ENCODE peak calls at places on chromosome 5, in five cellular contexts. E, J, I, U and K are unnamed samples.
A peak's percentile ranks its signal among the peaks of the same experiment; 100 is the strongest.

GRCh38 chr5:57177479-57178156 is 3.8 kb downstream of the GPBP1 start:
- DNase-seq in E (no peak), J (no peak), I (no peak), U (no peak), K (no peak)

GRCh38 chr5:10674582-10674981 is 86.5 kb downstream of the DAP start:
- DNase-seq in E (no peak), J (no peak), I (no peak), U (no peak), K (no peak)

GRCh38 chr5:135058326-135058725 is 24.3 kb upstream of the PITX1 start:
- DNase-seq in E (no peak), J (no peak), I (no peak), U (no peak), K (no peak)

GRCh38 chr5:176775409-176775808 is 35.0 kb upstream of the UNC5A start:
- DNase-seq in E (no peak), J (no peak), I (no peak), U (no peak), K (no peak)

GRCh38 chr5:14489643-14490042 is 91.9 kb upstream of the OTULINL start:
- DNase-seq in E (no peak), J (no peak), I (no peak), U (no peak), K (no peak)

GRCh38 chr5:19240150-19240549 is 747.9 kb downstream of the CDH18 start:
- DNase-seq in E (peak; percentile 41), J (no peak), I (no peak), U (no peak), K (no peak)

GRCh38 chr5:15501057-15501791 is 1.2 kb downstream of the FBXL7 start:
- DNase-seq in E (peak; percentile 79), J (peak; percentile 29), I (no peak), U (no peak), K (no peak)

GRCh38 chr5:76468625-76469410 is 65.7 kb downstream of the IQGAP2 start:
- DNase-seq in E (no peak), J (no peak), I (no peak), U (no peak), K (no peak)

GRCh38 chr5:110908848-110909247 is 162.7 kb upstream of the TSLP start:
- DNase-seq in E (no peak), J (no peak), I (no peak), U (no peak), K (no peak)

GRCh38 chr5:136228358-136228757 is 35.4 kb upstream of the SMIM32 start:
- DNase-seq in E (no peak), J (no peak), I (no peak), U (no peak), K (no peak)

GRCh38 chr5:172722309-172722815 is 48.6 kb downstream of the DUSP1 start:
- DNase-seq in E (no peak), J (no peak), I (no peak), U (no peak), K (no peak)

GRCh38 chr5:150469718-150470470 is 20.4 kb upstream of the RPS14 start:
- DNase-seq in E (peak; percentile 82), J (no peak), I (no peak), U (no peak), K (no peak)

GRCh38 chr5:150081541-150082283 is 4.6 kb downstream of the CSF1R start:
- DNase-seq in E (no peak), J (peak; percentile 69), I (no peak), U (no peak), K (no peak)

GRCh38 chr5:96004087-96004486 is 42.4 kb upstream of the ELL2 start:
- DNase-seq in E (no peak), J (no peak), I (no peak), U (no peak), K (no peak)

GRCh38 chr5:178336889-178337785 is 104.5 kb upstream of the PHYKPL start:
- DNase-seq in E (no peak), J (no peak), I (no peak), U (peak; percentile 28), K (no peak)

GRCh38 chr5:80654054-80654390 is 430 bp upstream of the MSH3 start:
- DNase-seq in E (peak; percentile 24), J (no peak), I (no peak), U (no peak), K (no peak)

GRCh38 chr5:142151436-142152382 is 43.1 kb downstream of the NDFIP1 start:
- DNase-seq in E (peak; percentile 41), J (peak; percentile 58), I (peak; percentile 56), U (peak; percentile 46), K (no peak)